ENCODE peak calls at places on chromosomes 12 and 14, in four cellular contexts. H is OCI-LY7, S is foreskin fibroblast, F is adrenal gland. Y is an unnamed sample.

GRCh38 chr12:64102339-64102738 is 119.8 kb downstream of the KICS2 start:
- DNase-seq in H (no peak), S (no peak), F (no peak), Y (no peak)

GRCh38 chr12:8466171-8466692 is 10.5 kb downstream of the CLEC6A start:
- DNase-seq in F (no peak), S (no peak), H (no peak), Y (no peak)

GRCh38 chr14:61271552-61271951 is 9.6 kb downstream of the TMEM30B start:
- DNase-seq in H (no peak), S (no peak), F (no peak), Y (no peak)

GRCh38 chr14:73850940-73851339 is 691 bp upstream of the PTGR2 start:
- DNase-seq in F (no peak), S (no peak), H (no peak), Y (no peak)

GRCh38 chr14:104370256-104370870 is 209.2 kb upstream of the C14orf180 start:
- DNase-seq in H (peak; percentile 13), S (no peak), F (peak; percentile 25), Y (no peak)

GRCh38 chr12:38878986-38879385 is 26.4 kb downstream of the CPNE8 start:
- DNase-seq in F (no peak), H (no peak), S (no peak), Y (no peak)

GRCh38 chr12:976644-977043 is 14.4 kb upstream of the ERC1 start:
- DNase-seq in H (no peak), S (no peak), F (no peak), Y (no peak)

GRCh38 chr12:6294533-6295186 is 15.8 kb upstream of the PLEKHG6 start:
- DNase-seq in H (no peak), F (no peak), S (no peak), Y (no peak)

GRCh38 chr12:131457028-131457310 is 253.9 kb upstream of the SFSWAP start:
- DNase-seq in F (no peak), H (no peak), S (no peak), Y (no peak)

GRCh38 chr12:92493816-92494215 is 209.0 kb upstream of the PLEKHG7 start:
- DNase-seq in S (no peak), F (no peak), H (no peak), Y (no peak)

GRCh38 chr12:108890208-108890607 is 10.3 kb downstream of the DAO start:
- DNase-seq in H (peak; percentile 32), S (no peak), F (no peak), Y (no peak)

GRCh38 chr12:26369588-26369987 is 174.2 kb downstream of the SSPN start:
- DNase-seq in S (peak; percentile 78), H (no peak), F (peak; percentile 74), Y (no peak)

GRCh38 chr12:49357099-49357678 is 10.1 kb upstream of the SPATS2 start:
- DNase-seq in H (peak; percentile 64), S (peak; percentile 57), F (no peak), Y (peak; percentile 36)

GRCh38 chr12:59724011-59724703 is 128.3 kb downstream of the SLC16A7 start:
- DNase-seq in F (no peak), H (no peak), S (no peak), Y (no peak)

GRCh38 chr14:104439625-104440024 is 139.9 kb upstream of the C14orf180 start:
- DNase-seq in S (no peak), F (no peak), H (no peak), Y (no peak)

GRCh38 chr14:58746701-58747100 is 108.9 kb downstream of the DACT1 start:
- DNase-seq in H (no peak), F (no peak), S (no peak), Y (no peak)

GRCh38 chr12:51262758-51263177 is 7.4 kb downstream of the SMAGP start:
- DNase-seq in F (peak; percentile 93), S (peak; percentile 56), H (peak; percentile 60), Y (no peak)

GRCh38 chr12:124531906-124532305 is 35.5 kb downstream of the NCOR2 start:
- DNase-seq in H (no peak), F (no peak), S (no peak), Y (no peak)
- TF ChIP-seq CTCF in H (no peak), F (no peak), S (no peak), Y (no peak)

GRCh38 chr12:27733052-27733656 is 22.5 kb downstream of the MRPS35 start:
- DNase-seq in H (peak; percentile 51), F (no peak), S (peak; percentile 18), Y (peak; percentile 40)

GRCh38 chr12:27730097-27730588 is 19.5 kb downstream of the MRPS35 start:
- DNase-seq in H (no peak), S (no peak), F (no peak), Y (no peak)

GRCh38 chr12:27733791-27734190 is 23.2 kb downstream of the MRPS35 start:
- DNase-seq in H (no peak), S (no peak), F (no peak), Y (no peak)

GRCh38 chr12:27732281-27732680 is 21.6 kb downstream of the MRPS35 start:
- DNase-seq in F (no peak), H (peak; percentile 20), S (no peak), Y (no peak)
- TF ChIP-seq CTCF in F (peak; percentile 5), H (peak; percentile 67), S (peak; percentile 39), Y (no peak)

GRCh38 chr12:3962661-3963483 is 89.7 kb upstream of the PARP11 start:
- DNase-seq in H (no peak), F (no peak), S (no peak), Y (no peak)
- TF ChIP-seq CTCF in H (no peak), F (no peak), S (no peak), Y (no peak)

DNA sequence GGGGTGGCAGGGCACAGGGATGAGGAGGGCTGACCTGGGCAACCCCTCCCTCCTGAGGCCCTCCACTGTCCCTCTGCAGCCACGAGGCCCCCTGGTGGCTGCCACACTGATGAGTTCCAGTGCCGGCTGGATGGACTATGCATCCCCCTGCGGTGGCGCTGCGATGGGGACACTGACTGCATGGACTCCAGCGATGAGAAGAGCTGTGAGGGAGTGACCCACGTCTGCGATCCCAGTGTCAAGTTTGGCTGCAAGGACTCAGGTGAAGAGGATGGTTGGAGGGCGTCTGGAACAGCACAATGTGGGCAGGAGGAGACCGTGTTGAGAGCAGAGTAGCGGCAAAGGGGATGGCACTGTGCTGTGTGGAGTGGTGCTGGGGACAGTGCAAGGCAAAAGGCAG is 25.7 kb upstream of the LRP1-AS start:
- DNase-seq in S (no peak), H (peak; percentile 24), F (no peak), Y (peak; percentile 68)
- TF ChIP-seq CTCF in S (peak; percentile 46), H (peak; percentile 77), F (peak; percentile 51), Y (peak; percentile 67)

GRCh38 chr12:46825526-46826414 is at the start of gene SLC38A4:
- DNase-seq in H (no peak), S (peak; percentile 37), F (peak; percentile 36), Y (no peak)
- TF ChIP-seq CTCF in H (no peak), S (peak; percentile 5), F (peak; percentile 5), Y (no peak)

GRCh38 chr12:27566159-27566558 is 42.2 kb downstream of the PPFIBP1 start:
- DNase-seq in S (no peak), H (no peak), F (no peak), Y (no peak)
- TF ChIP-seq CTCF in S (no peak), H (no peak), F (no peak), Y (no peak)

GRCh38 chr12:70719672-70720420 is 82.6 kb upstream of the PTPRB start:
- DNase-seq in F (peak; percentile 20), S (peak; percentile 26), H (peak; percentile 45), Y (peak; percentile 36)

GRCh38 chr12:70721958-70722357 is 84.7 kb upstream of the PTPRB start:
- DNase-seq in F (no peak), H (no peak), S (no peak), Y (no peak)

GRCh38 chr12:70721216-70721615 is 84.0 kb upstream of the PTPRB start:
- DNase-seq in H (no peak), S (no peak), F (no peak), Y (no peak)

GRCh38 chr12:70722584-70723343 is 85.5 kb upstream of the PTPRB start:
- DNase-seq in F (no peak), H (no peak), S (no peak), Y (no peak)

GRCh38 chr12:70724444-70724843 is 87.2 kb upstream of the PTPRB start:
- DNase-seq in F (no peak), S (no peak), H (peak; percentile 19), Y (no peak)
- TF ChIP-seq CTCF in F (peak; percentile 5), S (peak; percentile 19), H (peak; percentile 66), Y (no peak)